ENCODE peak calls at places on chromosomes 4 and X, in ten cellular contexts. D, N, S, V, T, B, Z, U, Y and A are unnamed samples.
A peak's percentile ranks its signal among the peaks of the same experiment; 100 is the strongest.

GRCh38 chr4:151563194-151563593 is 154.2 kb downstream of the FHIP1A start:
- DNase-seq in D (peak; percentile 16), N (no peak), S (peak; percentile 43), V (no peak), T (peak; percentile 81), B (no peak), Z (no peak), U (no peak), Y (no peak), A (no peak)

GRCh38 chr4:2712261-2712842 is 43.8 kb downstream of the TNIP2 start:
- DNase-seq in D (no peak), N (peak; percentile 10), S (no peak), V (no peak), T (no peak), B (no peak), Z (no peak), U (no peak), Y (no peak), A (peak; percentile 71)

GRCh38 chr4:150381671-150382427 is 200.1 kb upstream of the MAB21L2 start:
- DNase-seq in D (no peak), N (peak; percentile 3), S (no peak), V (no peak), T (no peak), B (no peak), Z (no peak), U (no peak), Y (no peak), A (peak; percentile 19)

GRCh38 chr4:95627709-95628108 is 78.9 kb upstream of the UNC5C start:
- DNase-seq in D (no peak), N (no peak), S (no peak), V (no peak), T (no peak), B (no peak), Z (no peak), U (no peak), Y (no peak), A (no peak)

GRCh38 chrX:153477039-153477438 is 6.7 kb upstream of the HAUS7 start:
- DNase-seq in D (no peak), N (peak; percentile 51), S (no peak), V (no peak), T (no peak), B (peak; percentile 15), Z (no peak), U (peak; percentile 75), Y (no peak), A (peak; percentile 54)

GRCh38 chr4:123955167-123955824 is 558.7 kb downstream of the SPRY1 start:
- DNase-seq in D (no peak), N (no peak), S (no peak), V (no peak), T (no peak), B (no peak), Z (no peak), U (no peak), Y (no peak), A (no peak)

GRCh38 chr4:184096561-184097239 is 121.0 kb downstream of the ENPP6 start:
- DNase-seq in D (no peak), N (no peak), S (no peak), V (no peak), T (no peak), B (no peak), Z (no peak), U (peak; percentile 68), Y (no peak), A (no peak)

GRCh38 chr4:101171747-101172146 is 175.6 kb downstream of the PPP3CA start:
- DNase-seq in D (no peak), N (peak; percentile 60), S (no peak), V (no peak), T (no peak), B (peak; percentile 43), Z (no peak), U (no peak), Y (no peak), A (no peak)

GRCh38 chrX:107827137-107827831 is 1.6 kb downstream of the MID2 start:
- DNase-seq in D (peak; percentile 30), N (peak; percentile 5), S (no peak), V (no peak), T (no peak), B (no peak), Z (no peak), U (peak; percentile 15), Y (no peak), A (no peak)

GRCh38 chr4:98987720-98988119 is 7.8 kb upstream of the METAP1 start:
- DNase-seq in D (no peak), N (no peak), S (no peak), V (no peak), T (no peak), B (no peak), Z (no peak), U (no peak), Y (no peak), A (no peak)

GRCh38 chrX:31931225-31931624 is 859.4 kb upstream of the FTHL17 start:
- DNase-seq in D (no peak), N (no peak), S (no peak), V (no peak), T (no peak), B (peak; percentile 71), Z (no peak), U (peak; percentile 7), Y (no peak), A (no peak)